ENCODE peak calls at places on chromosomes 1 and 21, in four cellular contexts. A, N, G and C are unnamed samples.

GRCh38 chr1:64236584-64236983 is 33.2 kb downstream of the UBE2U start:
- DNase-seq in N (no peak), A (no peak), G (no peak), C (peak)

GRCh38 chr1:9231648-9232332 is 2.8 kb upstream of the H6PD start:
- DNase-seq in N (peak), A (no peak), G (no peak), C (no peak)

GRCh38 chr1:90719321-90720136 is 2.4 kb upstream of the BARHL2 start:
- DNase-seq in N (no peak), G (no peak), A (no peak), C (no peak)

GRCh38 chr1:61486783-61487505 is 238.0 kb downstream of the TM2D1 start:
- DNase-seq in A (no peak), G (no peak), N (no peak), C (no peak)

GRCh38 chr1:200262326-200262965 is 147.4 kb downstream of the ZNF281 start:
- DNase-seq in A (peak), N (no peak), G (no peak), C (no peak)

GRCh38 chr1:62794047-62794446 is 10.1 kb downstream of the ATG4C start:
- DNase-seq in A (no peak), N (no peak), G (no peak), C (no peak)

GRCh38 chr1:222373831-222374603 is 173.9 kb downstream of the HHIPL2 start:
- DNase-seq in A (no peak), G (no peak), N (no peak), C (no peak)

GRCh38 chr1:86259390-86259789 is 102.8 kb upstream of the COL24A1 start:
- DNase-seq in G (no peak), N (peak), A (no peak), C (no peak)

GRCh38 chr21:29287383-29287782 is 11.3 kb upstream of the BACH1 start:
- DNase-seq in A (no peak), G (no peak), N (peak), C (no peak)

GRCh38 chr1:88276158-88276557 is 407.9 kb upstream of the PKN2 start:
- DNase-seq in G (no peak), A (no peak), N (peak), C (no peak)

GRCh38 chr1:92484472-92485373 is 2.0 kb downstream of the GFI1 start:
- DNase-seq in A (no peak), G (peak), N (peak), C (no peak)

GRCh38 chr1:12438349-12438924 is 179.6 kb downstream of the DHRS3 start:
- DNase-seq in A (peak), G (no peak), N (no peak), C (no peak)

GRCh38 chr1:3313579-3313955 is 140.9 kb upstream of the ARHGEF16 start:
- DNase-seq in N (peak), A (no peak), G (no peak), C (no peak)

GRCh38 chr1:34367954-34368353 is 191.2 kb downstream of the C1orf94 start:
- DNase-seq in N (no peak), A (no peak), G (no peak), C (no peak)

GRCh38 chr1:228487336-228488106 is at the start of gene RNF187:
- DNase-seq in A (no peak), N (peak), G (peak), C (peak)

GRCh38 chr1:43935711-43936427 is 2.3 kb downstream of the ARTN start:
- DNase-seq in G (peak), A (no peak), N (no peak), C (peak)